ENCODE peak calls at places on chromosomes 16 and 17, in four cellular contexts. J, G, T and X are unnamed samples.

GRCh38 chr17:49575524-49576120 is at the start of gene NXPH3:
- DNase-seq in G (peak; percentile 66), J (no peak), T (peak; percentile 90), X (peak; percentile 86)

GRCh38 chr16:14302399-14303181 is 231.5 kb downstream of the MRTFB start:
- DNase-seq in G (no peak), T (peak; percentile 42), J (no peak), X (no peak)

GRCh38 chr16:68920349-68920748 is 77.0 kb downstream of the TANGO6 start:
- DNase-seq in T (no peak), G (peak; percentile 92), J (no peak), X (no peak)

GRCh38 chr17:75232786-75233185 is 27.3 kb downstream of the NUP85 start:
- DNase-seq in T (no peak), G (no peak), J (no peak), X (no peak)

GRCh38 chr16:1538804-1539520 is 5.5 kb downstream of the TMEM204 start:
- DNase-seq in G (no peak), T (no peak), J (no peak), X (no peak)

GRCh38 chr17:64788286-64789060 is 126.4 kb upstream of the SMURF2 start:
- DNase-seq in T (no peak), G (no peak), J (no peak), X (no peak)

GRCh38 chr17:49545007-49545660 is 30.5 kb upstream of the NXPH3 start:
- DNase-seq in J (no peak), G (no peak), T (no peak), X (no peak)

GRCh38 chr16:85220125-85220839 is 108.0 kb upstream of the CIBAR2 start:
- DNase-seq in T (peak; percentile 28), G (peak; percentile 67), J (no peak), X (no peak)

GRCh38 chr17:3656755-3657587 is 11.4 kb downstream of the TAX1BP3 start:
- DNase-seq in J (no peak), G (no peak), T (no peak), X (no peak)

GRCh38 chr16:30063893-30064745 is 1.4 kb upstream of the ALDOA start:
- DNase-seq in T (peak; percentile 68), J (peak; percentile 96), G (peak; percentile 56), X (no peak)
- TF ChIP-seq CTCF in T (no peak), J (peak; percentile 37), G (peak; percentile 31), X (peak; percentile 19)

GRCh38 chr17:32345953-32346600 is 3.9 kb upstream of the ZNF207 start:
- DNase-seq in T (no peak), G (no peak), J (no peak), X (no peak)

GRCh38 chr17:32335647-32336046 is 6.3 kb downstream of the C17orf75 start:
- DNase-seq in J (no peak), G (peak; percentile 50), T (no peak), X (no peak)

GRCh38 chr17:32342603-32343325 is 791 bp upstream of the C17orf75 start:
- DNase-seq in T (no peak), J (no peak), G (no peak), X (no peak)

GRCh38 chr17:32341857-32342602 is at the start of gene C17orf75:
- DNase-seq in J (peak; percentile 95), T (peak; percentile 87), G (peak; percentile 85), X (peak; percentile 86)

GRCh38 chr17:32341141-32341856 is 674 bp downstream of the C17orf75 start:
- DNase-seq in J (no peak), G (peak; percentile 47), T (peak; percentile 17), X (no peak)
- TF ChIP-seq CTCF in J (no peak), G (peak; percentile 47), T (peak; percentile 14), X (peak; percentile 48)

GRCh38 chr16:57382535-57383275 is 10.4 kb downstream of the CX3CL1 start:
- DNase-seq in G (no peak), J (no peak), T (no peak), X (no peak)
- TF ChIP-seq CTCF in G (no peak), J (no peak), T (peak; percentile 27), X (no peak)

GRCh38 chr17:61245706-61246135 is 153.9 kb upstream of the TBX2 start:
- DNase-seq in G (no peak), J (no peak), T (no peak), X (no peak)
- TF ChIP-seq CTCF in G (no peak), J (no peak), T (no peak), X (no peak)

GRCh38 chr17:77441130-77441920 is 300.6 kb downstream of the SEC14L1 start:
- DNase-seq in G (no peak), J (no peak), T (no peak), X (no peak)
- TF ChIP-seq CTCF in G (no peak), J (no peak), T (no peak), X (no peak)

GRCh38 chr16:70267516-70267915 is 15.8 kb upstream of the EXOSC6 start:
- DNase-seq in J (no peak), T (peak; percentile 48), G (peak; percentile 66), X (no peak)
- TF ChIP-seq CTCF in J (peak; percentile 58), T (peak; percentile 79), G (peak; percentile 71), X (peak; percentile 78)